ENCODE peak calls at places on chromosomes 13 and 19, in five cellular contexts. R is AG04450; D is breast epithelium; S is CD8-positive, alpha-beta memory T cell; U is effector memory CD4-positive, alpha-beta T cell. N is an unnamed sample. For H3K9me3, the result is how much of the 10 kb centered on the place peaks cover.

GRCh38 chr13:114341003-114341777 is 26.9 kb downstream of the CHAMP1 start:
- DNase-seq in R (no peak), D (no peak), S (no peak), U (no peak), N (no peak)

GRCh38 chr13:34012354-34012753 is 194.4 kb downstream of the RFC3 start:
- DNase-seq in R (no peak), D (no peak), S (no peak), U (no peak), N (no peak)

GRCh38 chr13:49412749-49413148 is 31.1 kb downstream of the CAB39L start:
- DNase-seq in R (no peak), D (no peak), S (no peak), U (no peak), N (no peak)

GRCh38 chr19:10818306-10819123 is 17.5 kb downstream of the TMED1 start:
- DNase-seq in R (no peak), D (no peak), S (no peak), U (no peak), N (no peak)

GRCh38 chr13:29593605-29594297 is 1.7 kb downstream of the SLC7A1 start:
- DNase-seq in R (no peak), D (no peak), S (no peak), U (no peak), N (no peak)

GRCh38 chr13:92572190-92572589 is 654.4 kb upstream of the GPC6 start:
- DNase-seq in R (no peak), D (no peak), S (no peak), U (no peak), N (no peak)

GRCh38 chr13:35127466-35127865 is 185.4 kb downstream of the NBEA start:
- DNase-seq in R (no peak), D (no peak), S (no peak), U (no peak), N (no peak)

GRCh38 chr13:41694902-41695301 is 237.6 kb downstream of the RGCC start:
- DNase-seq in R (peak), D (no peak), S (no peak), U (no peak), N (no peak)

GRCh38 chr19:10503002-10503789 is at the start of gene KEAP1:
- DNase-seq in R (no peak), D (peak), S (no peak), U (no peak), N (peak)

GRCh38 chr19:38951187-38951586 is 20.4 kb downstream of the MRPS12 start:
- DNase-seq in R (no peak), D (no peak), S (no peak), U (no peak), N (no peak)

GRCh38 chr13:34546841-34547240 is 395.2 kb upstream of the NBEA start:
- DNase-seq in R (no peak), D (no peak), S (no peak), U (no peak), N (no peak)

GRCh38 chr19:5480427-5480836 is 25.2 kb downstream of the ZNRF4 start:
- DNase-seq in R (no peak), D (no peak), S (no peak), U (no peak), N (no peak)

GRCh38 chr13:43835701-43836100 is 43.8 kb downstream of the CCDC122 start:
- DNase-seq in R (no peak), D (no peak), S (no peak), U (no peak), N (no peak)

GRCh38 chr19:47610902-47611301 is 2.0 kb downstream of the BICRA start:
- DNase-seq in R (no peak), D (no peak), S (no peak), U (no peak), N (no peak)

GRCh38 chr13:112115403-112116091 is 48.6 kb downstream of the SOX1 start:
- DNase-seq in R (no peak), D (no peak), S (no peak), U (no peak), N (no peak)

GRCh38 chr19:54574527-54575056 is 1.0 kb downstream of the LILRA2 start:
- DNase-seq in R (no peak), D (no peak), S (no peak), U (no peak), N (no peak)

GRCh38 chr13:67408823-67409222 is 178.7 kb upstream of the PCDH9 start:
- DNase-seq in R (no peak), D (no peak), S (no peak), U (no peak), N (no peak)

GRCh38 chr19:35783469-35784400 is 8.4 kb downstream of the ARHGAP33 start:
- DNase-seq in R (no peak), D (no peak), S (no peak), U (no peak), N (no peak)

GRCh38 chr13:24613128-24613527 is 67.1 kb upstream of the ATP12A start:
- DNase-seq in R (no peak), D (no peak), S (no peak), U (no peak), N (no peak)

GRCh38 chr13:20721454-20722357 is 18.2 kb downstream of the IL17D start:
- DNase-seq in R (peak), D (no peak), S (peak), U (no peak), N (no peak)

GRCh38 chr19:5627395-5627904 is 4.6 kb downstream of the SAFB start:
- DNase-seq in R (no peak), D (peak), S (no peak), U (no peak), N (no peak)

GRCh38 chr13:78787189-78787588 is 128.2 kb upstream of the OBI1 start:
- DNase-seq in R (no peak), D (no peak), S (no peak), U (no peak), N (no peak)

GRCh38 chr13:77516342-77516789 is 19.1 kb upstream of the SCEL start:
- DNase-seq in R (no peak), D (no peak), S (no peak), U (no peak), N (no peak)

GRCh38 chr13:72166102-72166660 is 299.2 kb upstream of the DACH1 start:
- DNase-seq in R (no peak), D (no peak), S (no peak), U (no peak), N (no peak)

GRCh38 chr19:5953680-5954213 is 24.2 kb downstream of the RANBP3 start:
- DNase-seq in R (no peak), D (no peak), S (peak), U (no peak), N (no peak)

GRCh38 chr13:46160474-46161066 is 21.4 kb downstream of the LCP1 start:
- DNase-seq in R (peak), D (no peak), S (peak), U (no peak), N (no peak)

GRCh38 chr13:45828253-45828968 is 23.1 kb downstream of the SIAH3 start:
- DNase-seq in R (no peak), D (no peak), S (no peak), U (no peak), N (no peak)

GRCh38 chr19:37999309-38000213 is 92.6 kb downstream of the SIPA1L3 start:
- DNase-seq in R (peak), D (no peak), S (no peak), U (no peak), N (no peak)

GRCh38 chr13:91212229-91212628 is 135.3 kb upstream of the MIR17HG start:
- DNase-seq in R (no peak), D (no peak), S (no peak), U (no peak), N (no peak)

GRCh38 chr13:35475960-35476943 is at the start of gene MAB21L1:
- DNase-seq in R (no peak), D (peak), S (no peak), U (no peak), N (no peak)

DNA sequence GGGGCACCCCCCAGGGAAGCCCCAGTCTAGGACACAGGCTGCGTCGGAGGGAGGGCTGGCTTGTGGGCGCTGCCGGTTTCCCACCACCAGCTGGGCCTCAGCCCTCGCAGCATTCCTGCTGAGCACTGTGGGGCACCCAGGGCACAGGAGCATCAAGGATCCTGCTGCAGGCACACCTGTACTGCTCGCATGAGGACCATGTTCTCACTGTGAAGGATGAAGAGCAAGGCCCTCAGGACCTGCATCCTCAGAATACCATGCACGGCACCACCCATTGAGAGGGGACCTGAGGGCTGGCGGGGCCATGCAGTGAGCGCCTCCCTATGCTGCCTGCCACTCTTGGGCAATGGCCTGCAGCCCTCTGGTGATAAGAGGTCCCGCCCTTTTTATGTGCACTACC is 31.4 kb downstream of the TUBA3C start:
- DNase-seq in R (no peak), D (no peak), S (no peak), U (no peak), N (no peak)
- H3K9me3 ChIP-seq in R (half or more), D (under half), S (under half), U (under half), N (under half)

DNA sequence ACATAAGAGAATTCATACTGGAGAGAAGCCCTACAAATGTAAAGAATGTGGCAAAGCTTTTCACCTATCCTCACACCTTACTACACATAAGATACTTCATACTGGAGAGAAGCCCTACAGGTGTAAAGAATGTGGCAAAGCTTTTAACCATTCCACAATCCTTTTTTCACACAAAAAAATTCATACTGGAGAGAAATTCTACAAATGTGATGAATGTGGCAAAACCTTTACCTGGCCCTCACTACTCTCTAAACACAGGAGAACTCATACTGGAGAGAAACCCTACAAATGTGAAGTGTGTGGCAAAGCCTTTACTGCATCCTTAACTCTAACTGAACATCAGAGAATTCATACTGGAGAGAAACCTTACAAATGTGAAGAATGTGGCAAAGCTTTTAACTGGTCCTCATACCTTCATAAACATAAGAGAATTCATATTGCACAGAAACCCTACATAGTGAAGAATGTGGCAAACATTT is 14.0 kb upstream of the ZNF506 start:
- DNase-seq in R (no peak), D (no peak), S (no peak), U (no peak), N (no peak)
- H3K9me3 ChIP-seq in R (under half), D (half or more), S (under half), U (under half), N (under half)

DNA sequence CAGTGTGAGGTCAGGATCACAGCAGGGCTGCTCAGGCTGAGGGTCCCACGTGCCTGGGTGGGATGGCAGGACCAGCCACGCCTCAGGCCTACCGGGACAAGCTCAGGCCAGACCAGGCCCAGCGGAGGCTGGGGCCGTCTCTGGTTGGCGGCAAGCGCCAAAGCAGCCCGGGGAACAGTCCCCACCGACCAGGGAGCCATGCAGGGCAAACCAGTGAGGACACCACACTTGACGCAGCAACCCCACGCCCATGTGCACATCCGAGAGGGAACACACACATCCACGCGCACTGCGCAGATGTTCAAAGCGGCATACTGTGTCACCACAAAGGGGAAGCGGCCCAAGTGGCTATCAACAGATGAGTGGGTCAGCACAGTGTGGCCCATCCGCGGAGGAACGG is 15.2 kb downstream of the IZUMO4 start:
- DNase-seq in R (no peak), D (no peak), S (no peak), U (no peak), N (no peak)
- H3K9me3 ChIP-seq in R (under half), D (under half), S (under half), U (under half), N (under half)

GRCh38 chr19:34678421-34678820 is 943 bp downstream of the ZNF302 start:
- DNase-seq in R (no peak), D (no peak), S (no peak), U (no peak), N (no peak)
- H3K9me3 ChIP-seq in R (under half), D (under half), S (under half), U (under half), N (under half)

DNA sequence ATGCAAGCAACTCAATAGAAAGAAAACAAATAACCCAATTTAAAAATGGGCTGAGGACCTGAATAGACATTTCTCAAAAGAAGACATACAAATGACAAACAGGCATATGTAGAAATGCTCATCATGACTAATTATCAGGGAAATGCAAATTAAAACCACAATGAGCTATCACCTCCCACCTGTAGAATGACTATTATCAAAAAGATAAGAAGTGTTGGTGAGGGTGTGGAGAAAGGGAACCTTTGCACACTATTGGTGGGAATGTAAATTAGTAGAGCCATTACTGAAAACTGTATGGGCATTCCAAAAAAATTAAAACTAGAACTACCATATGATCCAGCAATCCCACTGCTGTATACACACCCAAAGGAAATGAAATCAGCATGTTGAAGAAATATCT is 212.2 kb downstream of the SUCLA2 start:
- DNase-seq in R (no peak), D (no peak), S (no peak), U (no peak), N (no peak)
- H3K9me3 ChIP-seq in R (under half), D (under half), S (under half), U (under half), N (under half)

DNA sequence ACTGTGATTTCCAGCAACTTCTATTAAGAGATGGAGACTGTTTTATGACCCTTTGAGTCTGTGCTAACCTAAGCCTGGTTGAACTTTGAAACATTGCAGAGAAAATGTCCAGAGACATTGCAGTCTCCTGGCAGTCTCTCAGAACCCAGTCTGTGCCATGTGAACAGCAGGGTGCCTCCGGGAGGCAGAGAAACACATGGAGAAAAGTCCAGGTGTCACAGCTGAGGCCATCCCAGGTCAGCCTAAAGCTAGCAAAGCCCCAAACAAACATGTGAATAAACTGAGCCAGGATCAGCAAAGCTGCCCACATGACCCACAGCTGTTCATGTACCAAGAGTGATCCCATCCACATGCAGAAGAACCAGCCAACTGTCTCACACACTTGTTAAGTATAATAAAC is 7.8 kb downstream of the CYP4F11 start:
- DNase-seq in R (no peak), D (no peak), S (no peak), U (no peak), N (no peak)
- H3K9me3 ChIP-seq in R (under half), D (under half), S (under half), U (under half), N (under half)

GRCh38 chr13:19154843-19155242 is 26.8 kb downstream of the TUBA3C start:
- DNase-seq in R (no peak), D (no peak), S (no peak), U (no peak), N (no peak)

GRCh38 chr13:19150712-19151228 is 30.9 kb downstream of the TUBA3C start:
- DNase-seq in R (no peak), D (no peak), S (no peak), U (no peak), N (no peak)

GRCh38 chr13:19152403-19152802 is 29.2 kb downstream of the TUBA3C start:
- DNase-seq in R (no peak), D (no peak), S (no peak), U (no peak), N (no peak)

GRCh38 chr13:19153782-19154450 is 27.7 kb downstream of the TUBA3C start:
- DNase-seq in R (no peak), D (no peak), S (no peak), U (no peak), N (no peak)

GRCh38 chr13:19151581-19152263 is 29.9 kb downstream of the TUBA3C start:
- DNase-seq in R (no peak), D (no peak), S (no peak), U (no peak), N (no peak)
- H3K9me3 ChIP-seq in R (half or more), D (under half), S (under half), U (under half), N (under half)

GRCh38 chr13:28313579-28313978 is 175.2 kb downstream of the PAN3 start:
- DNase-seq in R (no peak), D (no peak), S (no peak), U (no peak), N (no peak)
- H3K9me3 ChIP-seq in R (under half), D (under half), S (under half), U (under half), N (under half)

GRCh38 chr19:44255705-44256411 is 3.8 kb upstream of the ZNF233 start:
- DNase-seq in R (no peak), D (no peak), S (no peak), U (no peak), N (no peak)
- H3K9me3 ChIP-seq in R (under half), D (half or more), S (under half), U (under half), N (under half)

N was measured in T-helper 17 cell.